ENCODE peak calls at places on chromosome 18, in four cellular contexts. S, Z, O and I are unnamed samples.

GRCh38 chr18:26421931-26422330 is 126.4 kb downstream of the KCTD1 start:
- DNase-seq in O (no peak), S (no peak), Z (no peak), I (peak)

GRCh38 chr18:61892683-61893303 is at the start of gene RNF152:
- DNase-seq in S (no peak), Z (peak), O (peak), I (no peak)

GRCh38 chr18:79923896-79924585 is 27.4 kb downstream of the SLC66A2 start:
- DNase-seq in S (peak), Z (no peak), O (peak), I (no peak)

GRCh38 chr18:6219116-6219717 is 195.5 kb downstream of the L3MBTL4 start:
- DNase-seq in O (peak), Z (peak), S (no peak), I (no peak)

GRCh38 chr18:78407456-78407823 is 572.2 kb upstream of the SALL3 start:
- DNase-seq in Z (no peak), S (no peak), O (no peak), I (peak)

GRCh38 chr18:50638623-50639398 is 78.9 kb downstream of the MAPK4 start:
- DNase-seq in Z (no peak), S (no peak), O (no peak), I (no peak)

GRCh38 chr18:70245941-70246537 is 40.6 kb upstream of the RTTN start:
- DNase-seq in O (no peak), S (no peak), Z (no peak), I (no peak)

GRCh38 chr18:52484977-52485376 is 145.0 kb downstream of the DCC start:
- DNase-seq in S (no peak), Z (no peak), O (no peak), I (no peak)

GRCh38 chr18:24176727-24177416 is 38.0 kb downstream of the CABYR start:
- DNase-seq in Z (peak), O (peak), S (no peak), I (no peak)

GRCh38 chr18:67766930-67767329 is 250.4 kb upstream of the DSEL start:
- DNase-seq in Z (no peak), S (no peak), O (no peak), I (no peak)

GRCh38 chr18:525066-525797 is 24.7 kb upstream of the COLEC12 start:
- DNase-seq in O (no peak), Z (no peak), S (no peak), I (no peak)